ENCODE peak calls at places on chromosomes 7 and 10, in six cellular contexts. E, N, T, V, A and O are unnamed samples.
A peak's percentile ranks its signal among the peaks of the same experiment; 100 is the strongest.

GRCh38 chr10:43846187-43846680 is 197.6 kb upstream of the ZNF32 start:
- DNase-seq in V (peak; percentile 47), T (no peak), N (no peak), A (no peak), E (no peak), O (no peak)

GRCh38 chr10:103429647-103430046 is 22.5 kb downstream of the CALHM2 start:
- DNase-seq in E (no peak), T (no peak), A (no peak), V (peak; percentile 83), N (no peak), O (no peak)

GRCh38 chr7:123004931-123005330 is 9.4 kb upstream of the TAS2R16 start:
- DNase-seq in V (no peak), N (no peak), A (no peak), T (no peak), E (no peak), O (no peak)

GRCh38 chr10:31778627-31779026 is 150.0 kb downstream of the ARHGAP12 start:
- DNase-seq in E (no peak), A (no peak), V (no peak), T (no peak), N (no peak), O (no peak)

GRCh38 chr10:33151344-33151864 is 183.1 kb downstream of the NRP1 start:
- DNase-seq in T (no peak), A (no peak), E (no peak), V (no peak), N (peak; percentile 61), O (no peak)

GRCh38 chr7:98599886-98600285 is 17.2 kb upstream of the NPTX2 start:
- DNase-seq in E (no peak), A (no peak), V (no peak), T (no peak), N (no peak), O (no peak)

GRCh38 chr10:87861566-87861952 is 1.8 kb downstream of the KLLN start:
- DNase-seq in N (peak; percentile 62), E (no peak), A (no peak), T (no peak), V (no peak), O (peak; percentile 88)

GRCh38 chr10:127196227-127196954 is at the start of gene INSYN2A:
- DNase-seq in T (no peak), A (peak; percentile 43), N (no peak), V (peak; percentile 11), E (peak; percentile 66), O (no peak)

GRCh38 chr10:124152139-124152780 is 58.9 kb upstream of the CHST15 start:
- DNase-seq in V (no peak), N (no peak), E (peak; percentile 38), T (no peak), A (peak; percentile 94), O (no peak)

GRCh38 chr7:57181281-57181680 is 49.0 kb upstream of the ZNF479 start:
- DNase-seq in E (no peak), T (no peak), V (no peak), N (no peak), A (no peak), O (no peak)

GRCh38 chr7:41503438-41503837 is 199.5 kb downstream of the INHBA start:
- DNase-seq in T (no peak), A (no peak), N (no peak), E (no peak), V (no peak), O (no peak)

GRCh38 chr10:35335718-35336083 is 608 bp upstream of the CCNY start:
- DNase-seq in N (peak; percentile 29), E (peak; percentile 24), T (no peak), V (peak; percentile 69), A (no peak), O (no peak)

GRCh38 chr7:45237788-45238461 is 80.3 kb downstream of the RAMP3 start:
- DNase-seq in E (peak; percentile 86), T (no peak), A (peak; percentile 12), N (no peak), V (no peak), O (no peak)